ENCODE peak calls at places on chromosome 6, in four cellular contexts. D is GM12878, Q is K562, L is HepG2. V is an unnamed sample.

GRCh38 chr6:52160468-52161104 is 25.6 kb upstream of the IL17A start:
- DNase-seq in D (no peak), L (no peak), Q (no peak), V (no peak)

GRCh38 chr6:39169448-39170344 is 54.7 kb upstream of the SAYSD1 start:
- DNase-seq in D (no peak), L (no peak), Q (no peak), V (no peak)

GRCh38 chr6:109610555-109610954 is 80.4 kb downstream of the AK9 start:
- DNase-seq in D (no peak), L (no peak), Q (no peak), V (no peak)

GRCh38 chr6:18053071-18053475 is 65.6 kb upstream of the KIF13A start:
- DNase-seq in L (no peak), D (no peak), Q (no peak), V (no peak)

GRCh38 chr6:14754636-14755513 is 491.0 kb upstream of the JARID2 start:
- DNase-seq in Q (no peak), L (no peak), D (no peak), V (no peak)

GRCh38 chr6:73451166-73452106 is 661 bp downstream of the CGAS start:
- DNase-seq in D (no peak), L (no peak), Q (no peak), V (peak; percentile 70)

GRCh38 chr6:131136021-131136847 is 967 bp downstream of the AKAP7 start:
- DNase-seq in Q (no peak), L (peak; percentile 73), D (no peak), V (no peak)

GRCh38 chr6:80696268-80696667 is 589.8 kb downstream of the BCKDHB start:
- DNase-seq in Q (no peak), L (no peak), D (no peak), V (no peak)

GRCh38 chr6:113560908-113561307 is 296.2 kb upstream of the MARCKS start:
- DNase-seq in Q (no peak), D (no peak), L (no peak), V (no peak)

GRCh38 chr6:42404494-42404893 is 47.2 kb downstream of the TRERF1 start:
- DNase-seq in L (no peak), D (no peak), Q (peak; percentile 81), V (peak; percentile 80)

GRCh38 chr6:17395112-17395511 is 1.7 kb downstream of the CAP2 start:
- DNase-seq in Q (no peak), D (no peak), L (peak; percentile 55), V (no peak)

GRCh38 chr6:89797317-89797716 is 22.3 kb downstream of the MDN1 start:
- DNase-seq in Q (peak; percentile 65), D (no peak), L (no peak), V (no peak)

GRCh38 chr6:156250593-156250992 is 526.6 kb upstream of the ARID1B start:
- DNase-seq in D (no peak), L (no peak), Q (no peak), V (no peak)

GRCh38 chr6:53717571-53717970 is 52.0 kb upstream of the KLHL31 start:
- DNase-seq in L (no peak), D (no peak), Q (no peak), V (no peak)

GRCh38 chr6:141164042-141164748 is 968.5 kb upstream of the GJE1 start:
- DNase-seq in L (no peak), D (no peak), Q (no peak), V (no peak)

GRCh38 chr6:161411265-161411944 is 137.5 kb upstream of the AGPAT4 start:
- DNase-seq in D (no peak), Q (no peak), L (no peak), V (no peak)

GRCh38 chr6:135196739-135197510 is 15.8 kb downstream of the MYB start:
- DNase-seq in L (no peak), D (no peak), Q (no peak), V (no peak)

GRCh38 chr6:5345324-5345723 is 84.0 kb downstream of the FARS2 start:
- DNase-seq in Q (no peak), D (no peak), L (no peak), V (no peak)
- TF ChIP-seq REST in Q (no peak), D (no peak), L (no peak), V (no peak)

GRCh38 chr6:31083742-31084354 is 28.5 kb downstream of the C6orf15 start:
- DNase-seq in L (peak; percentile 34), D (no peak), Q (peak; percentile 69), V (peak; percentile 84)
- TF ChIP-seq JUNB in L (no peak), D (no peak), Q (no peak), V (no peak)

GRCh38 chr6:154347981-154348380 is 8.6 kb downstream of the IPCEF1 start:
- DNase-seq in Q (no peak), L (no peak), D (no peak), V (no peak)
- TF ChIP-seq CREB1 in Q (no peak), L (no peak), D (no peak), V (no peak)

GRCh38 chr6:98794306-98794852 is 40.0 kb upstream of the POU3F2 start:
- DNase-seq in L (no peak), D (no peak), Q (no peak), V (no peak)
- TF ChIP-seq REST in L (no peak), D (no peak), Q (no peak), V (no peak)

GRCh38 chr6:5723905-5724691 is 282.6 kb downstream of the NRN1 start:
- DNase-seq in D (peak; percentile 60), L (no peak), Q (no peak), V (no peak)
- TF ChIP-seq JUNB in D (no peak), L (no peak), Q (no peak), V (no peak)

GRCh38 chr6:143059616-143060353 is 904 bp upstream of the AIG1 start:
- DNase-seq in Q (no peak), D (no peak), L (peak; percentile 97), V (peak; percentile 36)
- TF ChIP-seq CREB1 in Q (no peak), D (no peak), L (peak; percentile 58), V (no peak)

DNA sequence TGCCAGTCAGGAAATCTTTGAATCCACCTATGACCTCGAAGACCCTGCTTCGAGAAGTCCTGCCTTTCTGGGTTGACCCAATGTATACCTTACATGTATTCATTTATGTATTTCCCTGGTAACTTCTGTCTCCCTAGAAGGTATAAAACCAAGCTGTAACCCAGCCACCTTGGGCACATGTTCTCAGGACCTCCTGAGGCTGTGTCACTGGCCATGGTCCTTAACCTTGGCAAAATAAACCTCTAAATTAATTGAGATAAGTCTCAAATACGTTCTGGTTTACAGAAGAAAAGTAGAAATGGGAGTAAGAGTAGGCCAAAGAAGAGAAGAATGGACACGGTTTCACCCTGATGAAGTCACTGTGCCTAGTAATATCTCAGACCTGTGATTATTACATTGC is 30.0 kb upstream of the PPP1R3G start:
- DNase-seq in D (no peak), Q (no peak), L (no peak), V (no peak)
- TF ChIP-seq REST in D (peak; percentile 42), Q (no peak), L (peak; percentile 76), V (peak; percentile 47)

GRCh38 chr6:143958839-143959399 is 49.1 kb downstream of the PLAGL1 start:
- DNase-seq in D (no peak), Q (no peak), L (peak; percentile 33), V (peak; percentile 93)
- TF ChIP-seq JUNB in D (no peak), Q (no peak), L (no peak), V (no peak)

V was measured in GM23338.